ENCODE peak calls at places on chromosomes 2 and 18, in six cellular contexts. X is PC-3; Q is psoas muscle; R is activated CD8-positive, alpha-beta T cell treated with anti-CD3 and anti-CD28 coated beads for 36 hours; Y is neural crest cell; J is transverse colon. L is an unnamed sample.

GRCh38 chr18:77749189-77749588 is 499.5 kb downstream of the GALR1 start:
- DNase-seq in R (peak), Q (no peak), X (peak), Y (peak), J (no peak), L (no peak)

GRCh38 chr2:215607790-215608189 is 171.9 kb upstream of the FN1 start:
- DNase-seq in Y (no peak), R (no peak), J (no peak), Q (no peak), X (no peak), L (no peak)

GRCh38 chr2:98749053-98749450 is 18.1 kb upstream of the MGAT4A start:
- DNase-seq in Y (no peak), J (peak), Q (peak), R (no peak), X (no peak), L (no peak)

GRCh38 chr18:2655954-2656236 is 369 bp downstream of the SMCHD1 start:
- DNase-seq in Q (peak), Y (no peak), X (no peak), R (no peak), J (no peak), L (peak)

GRCh38 chr18:76656925-76657324 is 161.9 kb upstream of the ZNF516 start:
- DNase-seq in J (no peak), X (no peak), Q (no peak), R (no peak), Y (no peak), L (no peak)

GRCh38 chr18:22604390-22604985 is 186.8 kb upstream of the CTAGE1 start:
- DNase-seq in J (no peak), Q (no peak), R (no peak), Y (no peak), X (no peak), L (no peak)

GRCh38 chr18:37252854-37253396 is 312.7 kb downstream of the CELF4 start:
- DNase-seq in Y (no peak), J (no peak), X (no peak), Q (no peak), R (peak), L (no peak)

GRCh38 chr2:207394812-207395534 is 134.8 kb upstream of the CREB1 start:
- DNase-seq in Y (no peak), R (peak), X (peak), J (no peak), Q (peak), L (no peak)

GRCh38 chr2:16508061-16508851 is 157.4 kb downstream of the CYRIA start:
- DNase-seq in J (peak), X (peak), Y (peak), R (peak), Q (peak), L (no peak)

GRCh38 chr2:195710407-195710806 is 53.4 kb downstream of the SLC39A10 start:
- DNase-seq in Q (no peak), Y (no peak), R (no peak), J (no peak), X (peak), L (no peak)

GRCh38 chr18:55488473-55488872 is 99.5 kb downstream of the TCF4 start:
- DNase-seq in Q (no peak), R (no peak), Y (no peak), J (no peak), X (no peak), L (no peak)

DNA sequence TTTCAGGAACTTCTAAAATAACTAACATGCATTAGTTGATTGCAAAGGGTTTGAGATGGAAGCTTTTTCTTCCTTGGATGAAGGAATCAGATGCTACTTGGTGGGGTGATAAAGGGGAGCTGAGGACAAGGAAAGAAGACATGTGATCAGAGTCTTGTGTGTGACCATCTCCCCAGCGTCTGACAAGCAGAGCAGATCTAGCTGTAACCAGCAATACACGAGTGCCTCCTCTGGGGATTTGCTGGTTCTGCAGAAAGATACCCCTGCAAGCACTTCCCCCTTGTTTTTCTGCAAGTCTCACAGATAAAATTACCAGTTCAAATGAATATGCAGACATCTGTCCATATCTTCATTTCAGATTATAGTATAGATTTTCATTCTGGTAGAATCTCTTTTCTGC is 2.7 kb downstream of the CDH7 start:
- DNase-seq in X (peak), Y (peak), Q (no peak), R (no peak), J (no peak), L (no peak)
- TF ChIP-seq CTCF in X (peak), Y (peak), Q (peak), R (no peak), J (no peak), L (peak)

GRCh38 chr2:231191896-231192872 is 6.2 kb upstream of the ARMC9 start:
- DNase-seq in J (peak), R (no peak), X (peak), Y (peak), Q (peak), L (no peak)
- TF ChIP-seq CTCF in J (peak), R (no peak), X (peak), Y (peak), Q (peak), L (peak)

GRCh38 chr18:286515-287310 is 18.9 kb upstream of the THOC1 start:
- DNase-seq in Y (no peak), R (no peak), Q (no peak), J (no peak), X (peak), L (no peak)
- TF ChIP-seq CTCF in Y (peak), R (no peak), Q (peak), J (peak), X (peak), L (peak)

DNA sequence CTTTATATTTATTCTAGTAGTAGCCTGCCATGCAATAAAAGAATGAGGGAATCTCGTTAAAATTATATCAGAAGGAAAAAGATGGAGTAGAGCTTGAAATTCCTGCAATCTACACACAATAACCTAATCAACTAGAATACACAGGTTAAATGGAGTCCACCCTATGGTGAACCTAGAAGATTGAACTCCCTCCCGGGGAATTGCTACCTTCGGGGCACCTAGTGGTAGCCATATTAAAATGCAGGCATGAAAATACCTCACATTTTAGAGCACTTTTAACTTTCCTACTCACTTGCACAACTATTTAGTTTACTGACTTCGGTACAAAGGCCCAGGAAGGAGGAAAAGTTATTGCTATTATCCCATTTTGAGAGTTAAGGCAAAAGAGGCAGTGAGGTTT is 174.5 kb downstream of the SS18 start:
- DNase-seq in Q (no peak), Y (no peak), X (peak), R (no peak), J (no peak), L (no peak)
- TF ChIP-seq CTCF in Q (no peak), Y (peak), X (peak), R (no peak), J (no peak), L (peak)